ENCODE peak calls at places on chromosomes 6 and 20, in four cellular contexts. Q, L, W and G are unnamed samples.
A peak's percentile ranks its signal among the peaks of the same experiment; 100 is the strongest.

GRCh38 chr20:45097485-45098095 is 3.3 kb downstream of the KCNS1 start:
- DNase-seq in Q (no peak), L (no peak), W (no peak), G (no peak)

GRCh38 chr20:46031701-46032254 is 2.8 kb downstream of the SLC12A5 start:
- DNase-seq in Q (no peak), L (no peak), W (peak; percentile 78), G (peak; percentile 77)

GRCh38 chr6:68559716-68560115 is 75.4 kb upstream of the ADGRB3 start:
- DNase-seq in Q (no peak), L (no peak), W (no peak), G (peak; percentile 80)

GRCh38 chr20:16381444-16381843 is 191.8 kb downstream of the KIF16B start:
- DNase-seq in Q (no peak), L (no peak), W (no peak), G (no peak)

GRCh38 chr6:35724059-35724458 is 12.8 kb upstream of the ARMC12 start:
- DNase-seq in Q (no peak), L (no peak), W (no peak), G (no peak)

GRCh38 chr6:81487489-81487888 is 265.0 kb downstream of the TENT5A start:
- DNase-seq in Q (no peak), L (peak; percentile 60), W (no peak), G (no peak)

GRCh38 chr6:79127660-79128059 is 49.6 kb upstream of the PHIP start:
- DNase-seq in Q (no peak), L (no peak), W (no peak), G (no peak)

GRCh38 chr20:910132-910839 is 5.8 kb downstream of the ANGPT4 start:
- DNase-seq in Q (no peak), L (no peak), W (no peak), G (no peak)

GRCh38 chr6:43202451-43202850 is 20.5 kb downstream of the CUL9 start:
- DNase-seq in Q (no peak), L (no peak), W (no peak), G (no peak)

GRCh38 chr20:45911486-45912343 is at the start of gene PLTP:
- DNase-seq in Q (no peak), L (no peak), W (peak; percentile 63), G (no peak)

GRCh38 chr6:161749576-161749975 is 475.7 kb upstream of the AGPAT4 start:
- DNase-seq in Q (no peak), L (no peak), W (no peak), G (no peak)

GRCh38 chr6:15864708-15865062 is 201.9 kb upstream of the DTNBP1 start:
- DNase-seq in Q (no peak), L (no peak), W (no peak), G (no peak)

GRCh38 chr6:134619789-134620188 is 301.9 kb upstream of the SGK1 start:
- DNase-seq in Q (no peak), L (peak; percentile 71), W (peak; percentile 27), G (no peak)

GRCh38 chr6:1916334-1916985 is 306.7 kb downstream of the FOXC1 start:
- DNase-seq in Q (no peak), L (peak; percentile 71), W (no peak), G (no peak)

GRCh38 chr6:3911130-3911529 is 62.0 kb downstream of the FAM50B start:
- DNase-seq in Q (no peak), L (peak; percentile 22), W (no peak), G (no peak)

GRCh38 chr6:5050009-5050408 is 35.1 kb upstream of the PPP1R3G start:
- DNase-seq in Q (no peak), L (no peak), W (no peak), G (no peak)

GRCh38 chr6:151749341-151749740 is 58.1 kb upstream of the ESR1 start:
- DNase-seq in Q (no peak), L (no peak), W (no peak), G (no peak)

GRCh38 chr20:7656662-7657061 is 283.6 kb downstream of the HAO1 start:
- DNase-seq in Q (no peak), L (no peak), W (no peak), G (no peak)

GRCh38 chr6:43308101-43308989 is at the start of gene CRIP3:
- DNase-seq in Q (peak; percentile 16), L (peak; percentile 67), W (peak; percentile 2), G (peak; percentile 7)